ENCODE peak calls at places on chromosomes 4 and X, in eight cellular contexts. G, D, N, L, U, P, B and Z are unnamed samples.

GRCh38 chrX:51420610-51421009 is 75.8 kb downstream of the NUDT11 start:
- DNase-seq in L (no peak), U (peak; percentile 57), D (no peak), B (no peak), P (no peak), G (no peak), N (no peak), Z (peak; percentile 21)

GRCh38 chr4:6230827-6231662 is 30.7 kb upstream of the JAKMIP1 start:
- DNase-seq in G (no peak), U (no peak), B (no peak), P (no peak), N (no peak), L (peak; percentile 53), D (no peak), Z (no peak)

GRCh38 chr4:182019148-182019652 is 224.0 kb upstream of the TENM3 start:
- DNase-seq in U (no peak), P (no peak), B (no peak), L (no peak), N (no peak), D (no peak), G (no peak), Z (no peak)

GRCh38 chrX:133495464-133496391 is 80.4 kb upstream of the GPC4 start:
- DNase-seq in G (peak; percentile 63), P (no peak), B (no peak), D (no peak), N (no peak), L (peak; percentile 73), U (no peak), Z (no peak)

GRCh38 chr4:3269105-3269927 is 20.4 kb downstream of the MSANTD1 start:
- DNase-seq in G (no peak), P (no peak), N (no peak), L (no peak), D (no peak), B (no peak), U (no peak), Z (no peak)

GRCh38 chrX:4708970-4709760 is 995.7 kb upstream of the PRKX start:
- DNase-seq in N (no peak), D (no peak), B (no peak), U (no peak), P (no peak), G (no peak), L (no peak), Z (no peak)

GRCh38 chr4:125489952-125490690 is 175.4 kb downstream of the FAT4 start:
- DNase-seq in N (no peak), D (no peak), B (no peak), G (no peak), L (no peak), P (no peak), U (no peak), Z (no peak)

GRCh38 chrX:109578916-109579315 is 42.3 kb downstream of the NXT2 start:
- DNase-seq in D (no peak), P (no peak), L (no peak), B (no peak), U (no peak), N (no peak), G (no peak), Z (no peak)

GRCh38 chr4:20684852-20685763 is 15.2 kb upstream of the PACRGL start:
- DNase-seq in G (no peak), U (peak; percentile 26), P (no peak), D (no peak), N (no peak), L (no peak), B (no peak), Z (peak; percentile 9)

GRCh38 chr4:165079476-165079875 is 25.8 kb downstream of the TRIM75 start:
- DNase-seq in B (no peak), G (peak; percentile 74), L (no peak), U (no peak), N (no peak), D (no peak), P (no peak), Z (no peak)

GRCh38 chr4:104491826-104492771 is 2.6 kb downstream of the CXXC4 start:
- DNase-seq in U (no peak), B (no peak), D (no peak), L (no peak), G (peak; percentile 9), P (no peak), N (no peak), Z (peak; percentile 4)

GRCh38 chrX:80223922-80224579 is 196.2 kb upstream of the TENT5D start:
- DNase-seq in U (no peak), G (no peak), N (no peak), P (no peak), B (no peak), D (no peak), L (no peak), Z (no peak)

GRCh38 chr4:38313999-38314561 is 349.9 kb upstream of the KLF3 start:
- DNase-seq in D (no peak), L (no peak), B (no peak), G (peak; percentile 71), P (no peak), N (no peak), U (no peak), Z (no peak)

GRCh38 chr4:114780205-114780604 is 181.6 kb downstream of the UGT8 start:
- DNase-seq in D (no peak), G (no peak), U (no peak), B (no peak), L (no peak), P (no peak), N (no peak), Z (no peak)

GRCh38 chr4:55819634-55820033 is at the start of gene EXOC1L:
- DNase-seq in P (no peak), N (no peak), U (peak; percentile 2), D (no peak), L (no peak), B (no peak), G (no peak), Z (no peak)

GRCh38 chr4:19721587-19721986 is 530.1 kb upstream of the SLIT2 start:
- DNase-seq in L (no peak), U (no peak), P (no peak), D (no peak), N (no peak), G (no peak), B (no peak), Z (no peak)

GRCh38 chr4:133152330-133152791 is 3.3 kb downstream of the PCDH10 start:
- DNase-seq in N (no peak), L (peak; percentile 54), B (no peak), D (no peak), P (no peak), G (no peak), U (no peak), Z (no peak)

GRCh38 chrX:18702362-18703195 is 4.9 kb upstream of the PPEF1 start:
- DNase-seq in P (no peak), G (no peak), L (no peak), B (no peak), U (no peak), N (no peak), D (no peak), Z (no peak)

GRCh38 chr4:142960134-142960533 is 114.0 kb upstream of the INPP4B start:
- DNase-seq in D (no peak), P (no peak), N (no peak), L (no peak), B (no peak), G (no peak), U (no peak), Z (no peak)

GRCh38 chr4:88673886-88674285 is 23.7 kb downstream of the NAP1L5 start:
- DNase-seq in U (no peak), N (no peak), L (no peak), P (no peak), B (no peak), G (no peak), D (no peak), Z (no peak)

GRCh38 chrX:73943572-73943899 is 360.4 kb upstream of the ZCCHC13 start:
- DNase-seq in L (no peak), N (no peak), P (no peak), U (no peak), B (no peak), G (no peak), D (no peak), Z (no peak)

GRCh38 chr4:114180481-114180880 is 201.0 kb upstream of the ARSJ start:
- DNase-seq in G (no peak), P (peak; percentile 1), D (no peak), N (no peak), U (peak; percentile 32), L (no peak), B (peak; percentile 37), Z (peak; percentile 24)

GRCh38 chrX:5425119-5425518 is 803.5 kb downstream of the NLGN4X start:
- DNase-seq in N (no peak), U (no peak), D (no peak), B (no peak), G (no peak), P (no peak), L (no peak), Z (no peak)

GRCh38 chr4:151428346-151428745 is 19.4 kb downstream of the FHIP1A start:
- DNase-seq in G (no peak), B (no peak), D (no peak), P (no peak), U (no peak), L (no peak), N (no peak), Z (no peak)